ENCODE peak calls at places on chromosomes 12 and 14, in ten cellular contexts. P, T, C, V, Q, G, J, O, B and X are unnamed samples.
A peak's percentile ranks its signal among the peaks of the same experiment; 100 is the strongest.

GRCh38 chr12:95836185-95836609 is 22.6 kb upstream of the SNRPF start:
- DNase-seq in Q (no peak), G (peak; percentile 55), P (no peak), C (no peak), O (no peak), J (no peak), V (no peak), T (no peak), B (no peak), X (no peak)

GRCh38 chr12:51705450-51705849 is 114.4 kb downstream of the SCN8A start:
- DNase-seq in G (no peak), Q (no peak), V (no peak), C (no peak), T (no peak), B (no peak), O (no peak), J (no peak), P (no peak), X (no peak)

GRCh38 chr12:19916982-19917381 is 451.4 kb upstream of the PDE3A start:
- DNase-seq in Q (no peak), T (no peak), P (no peak), J (no peak), O (no peak), C (no peak), V (no peak), B (no peak), G (no peak), X (no peak)

GRCh38 chr12:56836800-56837663 is 73.9 kb downstream of the HSD17B6 start:
- DNase-seq in B (no peak), Q (peak; percentile 52), T (peak; percentile 10), P (no peak), J (peak; percentile 42), O (no peak), V (no peak), G (peak; percentile 80), C (no peak), X (peak; percentile 34)

GRCh38 chr12:49161092-49161795 is 27.6 kb downstream of the TUBA1A start:
- DNase-seq in Q (no peak), G (no peak), V (no peak), O (no peak), P (no peak), T (no peak), J (no peak), C (no peak), B (no peak), X (no peak)

GRCh38 chr14:26794731-26795130 is 196.9 kb upstream of the NOVA1 start:
- DNase-seq in V (no peak), O (no peak), Q (no peak), J (no peak), B (no peak), T (no peak), C (no peak), P (no peak), G (peak; percentile 28), X (no peak)

GRCh38 chr14:90495357-90496276 is 98.8 kb downstream of the CALM1 start:
- DNase-seq in J (peak; percentile 53), Q (peak; percentile 73), T (no peak), G (peak; percentile 45), O (peak; percentile 64), P (peak; percentile 16), B (peak; percentile 94), C (peak; percentile 43), V (peak; percentile 60), X (peak; percentile 61)

GRCh38 chr14:25308244-25308643 is 258.3 kb upstream of the STXBP6 start:
- DNase-seq in G (no peak), J (no peak), P (no peak), C (peak; percentile 39), V (no peak), O (no peak), B (peak; percentile 85), Q (no peak), T (no peak), X (no peak)

GRCh38 chr14:104734991-104735779 is 11.2 kb downstream of the ADSS1 start:
- DNase-seq in V (no peak), T (no peak), P (no peak), J (no peak), G (no peak), C (no peak), O (no peak), Q (no peak), B (no peak), X (no peak)

GRCh38 chr12:84131076-84131475 is 781.5 kb downstream of the SLC6A15 start:
- DNase-seq in J (no peak), V (no peak), G (peak; percentile 60), T (no peak), O (no peak), B (no peak), P (no peak), Q (peak; percentile 44), C (no peak), X (no peak)

GRCh38 chr14:102592969-102593840 is 756 bp downstream of the RCOR1 start:
- DNase-seq in G (no peak), B (peak; percentile 74), J (peak; percentile 68), O (peak; percentile 50), T (no peak), V (peak; percentile 59), C (peak; percentile 50), P (no peak), Q (peak; percentile 36), X (peak; percentile 62)

GRCh38 chr14:95256011-95256775 is 63.5 kb downstream of the CLMN start:
- DNase-seq in G (no peak), O (no peak), C (no peak), P (no peak), V (no peak), T (no peak), J (no peak), Q (no peak), B (peak; percentile 59), X (no peak)

GRCh38 chr14:69882086-69882864 is 3.1 kb downstream of the SMOC1 start:
- DNase-seq in C (no peak), B (no peak), O (no peak), T (no peak), G (no peak), P (no peak), J (no peak), Q (no peak), V (no peak), X (no peak)

GRCh38 chr12:48796976-48797375 is 8.1 kb upstream of the ADCY6 start:
- DNase-seq in B (no peak), O (no peak), Q (no peak), J (no peak), C (no peak), P (no peak), G (peak; percentile 27), T (no peak), V (no peak), X (no peak)

GRCh38 chr12:91885851-91886250 is 259.8 kb downstream of the BTG1 start:
- DNase-seq in V (no peak), G (no peak), J (no peak), O (no peak), T (no peak), P (no peak), C (no peak), B (no peak), Q (no peak), X (no peak)

GRCh38 chr14:104554088-104554607 is 25.4 kb upstream of the C14orf180 start:
- DNase-seq in J (no peak), G (no peak), O (no peak), C (no peak), B (peak; percentile 38), T (no peak), P (no peak), V (no peak), Q (no peak), X (no peak)

GRCh38 chr14:32224731-32225377 is 21.8 kb upstream of the RNU6-8 start:
- DNase-seq in T (no peak), P (no peak), J (peak; percentile 31), O (no peak), B (peak; percentile 65), G (peak; percentile 65), C (no peak), V (peak; percentile 23), Q (peak; percentile 80), X (peak; percentile 29)

GRCh38 chr14:91390165-91390778 is 27.3 kb downstream of the CCDC88C start:
- DNase-seq in P (no peak), G (no peak), B (no peak), V (no peak), T (no peak), Q (no peak), C (no peak), O (no peak), J (peak; percentile 62), X (no peak)

DNA sequence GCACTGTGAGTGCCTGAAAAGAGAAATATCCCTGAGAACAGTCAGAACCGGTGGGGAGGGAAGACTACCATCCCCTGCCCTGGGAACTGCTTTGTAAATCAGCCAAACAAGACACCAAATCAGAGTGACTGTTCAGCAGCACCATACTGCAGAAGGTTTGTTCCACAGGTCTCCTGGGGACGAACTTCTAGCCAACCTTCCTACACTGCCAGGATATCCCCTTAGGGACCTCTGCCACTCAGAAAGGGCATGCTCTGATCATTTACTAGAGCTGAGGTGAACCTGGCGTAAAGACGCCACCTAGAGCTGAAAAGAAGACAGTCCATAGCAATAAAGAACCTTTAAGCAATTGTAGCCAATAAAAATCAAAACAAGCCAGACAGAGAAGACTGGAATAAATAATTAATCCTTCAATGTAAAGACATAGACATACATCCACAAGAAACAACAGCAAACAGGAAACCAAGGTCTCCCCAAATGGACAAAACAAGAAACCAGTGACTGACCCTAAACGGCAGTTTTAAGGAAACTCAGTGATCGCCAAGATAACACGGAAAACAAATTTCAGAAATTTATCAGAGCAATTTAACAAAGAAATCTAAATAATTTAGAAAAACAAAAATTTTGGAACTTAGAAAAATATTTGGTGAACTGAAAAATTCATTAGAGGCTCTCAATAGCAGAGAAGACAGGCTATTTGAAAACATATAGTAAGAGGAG is 228.1 kb upstream of the AMIGO2 start:
- DNase-seq in O (peak; percentile 41), P (peak; percentile 40), T (peak; percentile 33), C (peak; percentile 39), J (peak; percentile 61), Q (peak; percentile 79), V (peak; percentile 13), B (peak; percentile 82), G (peak; percentile 75), X (peak; percentile 65)
- H3K4me3 ChIP-seq in O (no peak overlapping the region), P (no peak overlapping the region), T (no peak overlapping the region), C (peak overlapping the region; percentile 16), J (peak overlapping the region; percentile 46), Q (no peak overlapping the region), V (no peak overlapping the region), B (no peak overlapping the region), G (no peak overlapping the region), X (no peak overlapping the region)

GRCh38 chr14:93977790-93978581 is 1.6 kb upstream of the ASB2 start:
- DNase-seq in O (no peak), J (peak; percentile 79), C (peak; percentile 54), G (no peak), B (no peak), V (no peak), T (peak; percentile 77), Q (no peak), P (no peak), X (peak; percentile 73)
- TF ChIP-seq CTCF in O (no peak), J (no peak), C (no peak), G (no peak), B (no peak), V (no peak), T (no peak), Q (no peak), P (no peak), X (no peak)

GRCh38 chr12:39587247-39587646 is 32.4 kb downstream of the ABCD2 start:
- DNase-seq in C (no peak), V (no peak), O (no peak), P (no peak), G (peak; percentile 1), Q (peak; percentile 12), B (no peak), T (peak; percentile 7), J (no peak), X (peak; percentile 50)
- H3K4me3 ChIP-seq in C (no peak overlapping the region), V (no peak overlapping the region), O (no peak overlapping the region), P (no peak overlapping the region), G (no peak overlapping the region), Q (no peak overlapping the region), B (no peak overlapping the region), T (no peak overlapping the region), J (no peak overlapping the region), X (no peak overlapping the region)

GRCh38 chr12:130436741-130437501 is 99.2 kb downstream of the PIWIL1 start:
- DNase-seq in V (no peak), O (no peak), P (no peak), B (no peak), Q (no peak), T (no peak), J (no peak), G (no peak), C (no peak), X (no peak)
- TF ChIP-seq CTCF in V (no peak), O (no peak), P (no peak), B (no peak), Q (no peak), T (no peak), J (no peak), G (no peak), C (no peak), X (no peak)